ENCODE peak calls at places on chromosomes 3 and 15, in four cellular contexts. I is CD8-positive, alpha-beta memory T cell; Z is thyroid gland; L is effector memory CD4-positive, alpha-beta T cell. B is an unnamed sample.

GRCh38 chr3:15800780-15801179 is 3.0 kb upstream of the ANKRD28 start:
- DNase-seq in Z (no peak), L (no peak), I (no peak), B (no peak)

GRCh38 chr3:13277860-13278531 is 142.1 kb downstream of the NUP210 start:
- DNase-seq in I (no peak), Z (no peak), L (no peak), B (no peak)

GRCh38 chr3:23668430-23668904 is 137.3 kb upstream of the UBE2E1 start:
- DNase-seq in I (no peak), Z (no peak), L (no peak), B (no peak)

GRCh38 chr3:192408007-192408655 is 319.2 kb downstream of the FGF12 start:
- DNase-seq in L (no peak), I (no peak), Z (peak; percentile 52), B (no peak)

GRCh38 chr3:128864351-128864811 is 15.0 kb upstream of the ACAD9 start:
- DNase-seq in Z (no peak), I (no peak), L (no peak), B (no peak)

GRCh38 chr3:78255403-78255802 is 1215.5 kb downstream of the ROBO2 start:
- DNase-seq in I (no peak), Z (no peak), L (no peak), B (no peak)

GRCh38 chr3:56990295-56991015 is 70.0 kb upstream of the SPATA12 start:
- DNase-seq in L (no peak), Z (no peak), I (no peak), B (no peak)

GRCh38 chr3:18446067-18446793 is 21.1 kb upstream of the SATB1 start:
- DNase-seq in L (no peak), I (no peak), Z (no peak), B (no peak)

GRCh38 chr3:191236635-191237034 is 37.6 kb downstream of the OSTN start:
- DNase-seq in Z (no peak), I (no peak), L (no peak), B (no peak)

GRCh38 chr15:67227431-67227830 is 27.0 kb downstream of the AAGAB start:
- DNase-seq in I (no peak), Z (peak; percentile 72), L (no peak), B (no peak)

GRCh38 chr3:98918586-98918985 is 17.1 kb upstream of the DCBLD2 start:
- DNase-seq in Z (no peak), I (no peak), L (no peak), B (no peak)

GRCh38 chr15:62121273-62122015 is 43.6 kb downstream of the C2CD4B start:
- DNase-seq in I (no peak), L (no peak), Z (no peak), B (no peak)

GRCh38 chr3:47398218-47398617 is 17.4 kb downstream of the PTPN23 start:
- DNase-seq in L (no peak), I (no peak), Z (no peak), B (no peak)

GRCh38 chr15:72231847-72232461 is 964 bp upstream of the PKM start:
- DNase-seq in I (peak; percentile 64), Z (peak; percentile 33), L (peak; percentile 45), B (peak; percentile 88)

GRCh38 chr3:149536429-149536828 is 61.9 kb downstream of the TM4SF4 start:
- DNase-seq in I (no peak), Z (peak; percentile 97), L (no peak), B (no peak)

GRCh38 chr15:96359371-96359771 is 28.9 kb downstream of the NR2F2 start:
- DNase-seq in L (no peak), Z (no peak), I (no peak), B (no peak)

GRCh38 chr3:4953119-4953518 is 26.1 kb upstream of the BHLHE40 start:
- DNase-seq in Z (no peak), L (no peak), I (no peak), B (no peak)

GRCh38 chr3:127637971-127638370 is 9.0 kb downstream of the PODXL2 start:
- DNase-seq in Z (no peak), L (no peak), I (no peak), B (no peak)

GRCh38 chr3:42846682-42847522 is 28.8 kb downstream of the CYP8B1 start:
- DNase-seq in L (no peak), Z (no peak), I (peak; percentile 3), B (no peak)

GRCh38 chr3:101695779-101696372 is 9.4 kb upstream of the RPL24 start:
- DNase-seq in Z (no peak), I (peak; percentile 53), L (peak; percentile 30), B (peak; percentile 54)

GRCh38 chr3:149603126-149604074 is 54.4 kb downstream of the WWTR1 start:
- DNase-seq in Z (no peak), I (no peak), L (no peak), B (no peak)

GRCh38 chr3:176208915-176209314 is 988.4 kb downstream of the TBL1XR1 start:
- DNase-seq in I (no peak), L (no peak), Z (no peak), B (no peak)

GRCh38 chr3:196985298-196985697 is 16.7 kb upstream of the PIGZ start:
- DNase-seq in L (no peak), Z (no peak), I (no peak), B (no peak)

GRCh38 chr3:196988241-196989029 is 19.8 kb upstream of the PIGZ start:
- DNase-seq in I (no peak), L (no peak), Z (no peak), B (no peak)

GRCh38 chr3:196983186-196983585 is 14.6 kb upstream of the PIGZ start:
- DNase-seq in L (no peak), Z (no peak), I (no peak), B (no peak)

GRCh38 chr3:196987022-196987421 is 18.4 kb upstream of the PIGZ start:
- DNase-seq in Z (no peak), L (no peak), I (no peak), B (no peak)

DNA sequence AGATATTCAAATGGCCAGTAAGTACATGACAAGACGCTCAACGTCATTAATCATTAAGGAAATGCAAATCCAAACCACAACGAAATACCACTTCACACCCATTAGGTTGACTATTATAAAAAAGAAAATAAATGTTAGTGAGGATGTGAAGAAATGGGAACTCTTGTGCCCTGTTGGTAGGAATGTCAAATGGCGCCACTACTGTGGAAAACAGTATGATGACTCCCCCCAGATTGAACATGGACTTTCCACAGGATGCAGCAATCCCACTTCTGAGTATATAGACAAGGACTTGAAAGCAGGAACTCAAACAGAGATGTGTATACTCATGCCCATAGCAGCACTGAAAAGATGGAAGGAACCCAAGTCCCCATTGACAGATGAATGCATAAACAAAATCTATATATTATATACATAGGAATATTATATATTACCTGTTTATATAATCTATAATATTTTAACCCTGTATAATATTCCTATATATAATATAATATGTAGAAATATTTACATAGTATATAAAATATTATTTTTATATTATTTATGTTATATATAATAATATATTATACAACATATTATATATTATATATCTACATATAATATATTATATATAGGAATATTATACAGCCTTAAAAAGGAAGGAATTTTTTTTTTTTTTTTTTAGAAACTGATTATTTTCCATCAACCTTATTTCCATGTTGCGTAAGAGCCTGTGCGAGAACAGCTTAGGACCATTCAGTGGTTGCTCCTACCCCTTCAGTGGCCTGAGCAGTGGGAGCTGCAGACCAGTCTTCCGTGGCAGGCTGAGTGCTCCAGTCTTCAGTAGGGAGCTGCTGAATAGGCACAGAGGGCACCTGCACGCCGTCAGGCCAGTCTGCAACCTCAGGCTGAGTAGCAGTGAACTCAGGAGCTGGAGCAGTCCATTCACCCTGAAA is 17.6 kb upstream of the PIGZ start:
- DNase-seq in I (no peak), L (no peak), Z (no peak), B (no peak)
- H3K27ac ChIP-seq in I (no peak overlapping the region), L (no peak overlapping the region), Z (no peak overlapping the region), B (no peak overlapping the region)

GRCh38 chr15:100597862-100598261 is 4.1 kb downstream of the LINS1 start:
- DNase-seq in I (no peak), L (no peak), Z (no peak), B (no peak)

GRCh38 chr15:100593431-100593830 is 8.6 kb downstream of the LINS1 start:
- DNase-seq in Z (no peak), L (no peak), I (no peak), B (no peak)

GRCh38 chr15:100596792-100597191 is 5.2 kb downstream of the LINS1 start:
- DNase-seq in L (peak; percentile 89), I (peak; percentile 86), Z (peak; percentile 53), B (peak; percentile 93)

GRCh38 chr15:100598655-100599054 is 3.3 kb downstream of the LINS1 start:
- DNase-seq in Z (peak; percentile 65), L (no peak), I (no peak), B (no peak)

GRCh38 chr15:100595964-100596363 is 6.0 kb downstream of the LINS1 start:
- DNase-seq in I (no peak), Z (peak; percentile 7), L (no peak), B (no peak)
- H3K4me1 ChIP-seq in I (peaks cover 90% of the 10 kb centered on the region), Z (peaks cover 29% of the 10 kb centered on the region), L (peaks cover 61% of the 10 kb centered on the region), B (peaks cover 92% of the 10 kb centered on the region)

GRCh38 chr15:29815000-29815704 is 7.1 kb downstream of the TJP1 start:
- DNase-seq in L (no peak), I (no peak), Z (peak; percentile 46), B (no peak)

GRCh38 chr15:29813009-29813408 is 9.3 kb downstream of the TJP1 start:
- DNase-seq in I (no peak), L (no peak), Z (no peak), B (no peak)

GRCh38 chr15:29818141-29818540 is 4.1 kb downstream of the TJP1 start:
- DNase-seq in I (no peak), L (no peak), Z (no peak), B (no peak)

GRCh38 chr15:29812384-29812694 is 9.9 kb downstream of the TJP1 start:
- DNase-seq in Z (peak; percentile 55), L (no peak), I (no peak), B (no peak)

DNA sequence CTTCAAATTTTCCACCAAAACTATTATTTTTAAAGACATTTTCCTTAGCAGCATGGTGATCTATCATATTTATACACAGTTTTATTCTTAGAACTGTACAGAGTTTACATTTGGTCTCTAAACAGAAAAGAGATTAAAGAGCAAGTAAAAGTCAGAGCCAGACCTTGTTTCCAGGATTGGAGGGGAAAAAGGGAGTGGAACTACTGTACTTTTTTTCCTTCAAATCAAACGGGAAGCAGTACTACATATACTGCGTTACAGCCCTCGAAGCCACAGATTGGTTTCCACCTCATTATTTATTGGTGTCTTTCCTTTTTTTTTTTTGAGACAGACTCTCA is 6.6 kb downstream of the TJP1 start:
- DNase-seq in I (no peak), L (no peak), Z (no peak), B (no peak)
- H3K4me3 ChIP-seq in I (no peak overlapping the region), L (no peak overlapping the region), Z (no peak overlapping the region), B (no peak overlapping the region)

GRCh38 chr15:83695901-83696425 is 42.0 kb downstream of the ADAMTSL3 start:
- DNase-seq in I (no peak), L (no peak), Z (no peak), B (no peak)

GRCh38 chr15:83698294-83698693 is 44.4 kb downstream of the ADAMTSL3 start:
- DNase-seq in L (no peak), I (no peak), Z (peak; percentile 24), B (no peak)

GRCh38 chr15:83695246-83695645 is 41.3 kb downstream of the ADAMTSL3 start:
- DNase-seq in L (no peak), Z (no peak), I (no peak), B (no peak)

GRCh38 chr15:83700082-83700481 is 46.2 kb downstream of the ADAMTSL3 start:
- DNase-seq in I (no peak), L (no peak), Z (no peak), B (no peak)

GRCh38 chr15:83697716-83698115 is 43.8 kb downstream of the ADAMTSL3 start:
- DNase-seq in I (no peak), L (no peak), Z (no peak), B (no peak)
- H3K27ac ChIP-seq in I (no peak overlapping the region), L (no peak overlapping the region), Z (no peak overlapping the region), B (no peak overlapping the region)